ENCODE peak calls at places on chromosomes 13 and 19, in five cellular contexts. One of them, this sample, is unnamed.

GRCh38 chr13:60933638-60934037 is 482.0 kb downstream of the PCDH20 start:
- DNase-seq in neural crest cell: no peak
- DNase-seq in IMR-90: no peak
- DNase-seq in left ventricle myocardium inferior: no peak
- DNase-seq in osteocyte: no peak
- DNase-seq in this sample: no peak

GRCh38 chr13:73261739-73262216 is 203.0 kb downstream of the KLF5 start:
- DNase-seq in osteocyte: no peak
- DNase-seq in IMR-90: no peak
- DNase-seq in left ventricle myocardium inferior: no peak
- DNase-seq in neural crest cell: no peak
- DNase-seq in this sample: no peak

GRCh38 chr13:95115525-95115924 is 185.7 kb downstream of the ABCC4 start:
- DNase-seq in IMR-90: no peak
- DNase-seq in osteocyte: no peak
- DNase-seq in left ventricle myocardium inferior: no peak
- DNase-seq in neural crest cell: no peak
- DNase-seq in this sample: no peak

GRCh38 chr19:33471111-33471996 is 50.2 kb downstream of the PEPD start:
- DNase-seq in left ventricle myocardium inferior: no peak
- DNase-seq in neural crest cell: no peak
- DNase-seq in osteocyte: peak; percentile 69
- DNase-seq in IMR-90: no peak
- DNase-seq in this sample: no peak

GRCh38 chr13:25136872-25137623 is 35.0 kb downstream of the AMER2 start:
- DNase-seq in IMR-90: no peak
- DNase-seq in osteocyte: no peak
- DNase-seq in neural crest cell: no peak
- DNase-seq in left ventricle myocardium inferior: no peak
- DNase-seq in this sample: no peak

GRCh38 chr13:59834801-59835200 is 328.9 kb downstream of the DIAPH3 start:
- DNase-seq in left ventricle myocardium inferior: no peak
- DNase-seq in IMR-90: peak; percentile 49
- DNase-seq in neural crest cell: no peak
- DNase-seq in osteocyte: no peak
- DNase-seq in this sample: no peak

GRCh38 chr19:55476100-55476775 is at the start of gene ZNF628:
- DNase-seq in IMR-90: peak; percentile 98
- DNase-seq in neural crest cell: peak; percentile 95
- DNase-seq in left ventricle myocardium inferior: peak; percentile 99
- DNase-seq in osteocyte: peak; percentile 99
- DNase-seq in this sample: peak; percentile 96

GRCh38 chr13:31012285-31013024 is 80.0 kb downstream of the TEX26 start:
- DNase-seq in osteocyte: no peak
- DNase-seq in neural crest cell: no peak
- DNase-seq in left ventricle myocardium inferior: no peak
- DNase-seq in IMR-90: peak; percentile 46
- DNase-seq in this sample: peak; percentile 11

GRCh38 chr19:1944088-1944915 is 3.3 kb downstream of the CSNK1G2 start:
- DNase-seq in IMR-90: no peak
- DNase-seq in left ventricle myocardium inferior: no peak
- DNase-seq in osteocyte: no peak
- DNase-seq in neural crest cell: no peak
- DNase-seq in this sample: no peak

GRCh38 chr19:1433119-1434039 is 4.8 kb upstream of the RPS15 start:
- DNase-seq in left ventricle myocardium inferior: no peak
- DNase-seq in neural crest cell: no peak
- DNase-seq in IMR-90: no peak
- DNase-seq in osteocyte: no peak
- DNase-seq in this sample: no peak

GRCh38 chr13:42612021-42612765 is 38.2 kb downstream of the TNFSF11 start:
- DNase-seq in IMR-90: no peak
- DNase-seq in neural crest cell: no peak
- DNase-seq in left ventricle myocardium inferior: no peak
- DNase-seq in osteocyte: no peak
- DNase-seq in this sample: no peak

GRCh38 chr19:23101241-23101640 is 15.6 kb upstream of the ZNF730 start:
- DNase-seq in IMR-90: no peak
- DNase-seq in left ventricle myocardium inferior: no peak
- DNase-seq in osteocyte: no peak
- DNase-seq in neural crest cell: no peak
- DNase-seq in this sample: no peak

GRCh38 chr13:35255241-35255640 is 221.2 kb downstream of the MAB21L1 start:
- DNase-seq in left ventricle myocardium inferior: no peak
- DNase-seq in IMR-90: no peak
- DNase-seq in neural crest cell: no peak
- DNase-seq in osteocyte: no peak
- DNase-seq in this sample: no peak

GRCh38 chr13:23411220-23411619 is 22.3 kb downstream of the SACS start:
- DNase-seq in left ventricle myocardium inferior: no peak
- DNase-seq in osteocyte: no peak
- DNase-seq in IMR-90: no peak
- DNase-seq in neural crest cell: no peak
- DNase-seq in this sample: no peak

GRCh38 chr13:19981685-19982238 is 23.2 kb downstream of the ZMYM2 start:
- DNase-seq in IMR-90: no peak
- DNase-seq in osteocyte: no peak
- DNase-seq in neural crest cell: no peak
- DNase-seq in left ventricle myocardium inferior: no peak
- DNase-seq in this sample: no peak

GRCh38 chr19:42335374-42335936 is 10.0 kb downstream of the MEGF8 start:
- DNase-seq in osteocyte: no peak
- DNase-seq in neural crest cell: no peak
- DNase-seq in left ventricle myocardium inferior: no peak
- DNase-seq in IMR-90: no peak
- DNase-seq in this sample: no peak

GRCh38 chr19:15240539-15240938 is 8.3 kb upstream of the EPHX3 start:
- DNase-seq in osteocyte: no peak
- DNase-seq in IMR-90: no peak
- DNase-seq in left ventricle myocardium inferior: no peak
- DNase-seq in neural crest cell: no peak
- DNase-seq in this sample: no peak

GRCh38 chr19:29893606-29894284 is 48.3 kb upstream of the URI1 start:
- DNase-seq in left ventricle myocardium inferior: no peak
- DNase-seq in osteocyte: no peak
- DNase-seq in neural crest cell: no peak
- DNase-seq in IMR-90: no peak
- DNase-seq in this sample: no peak

GRCh38 chr13:33263976-33264619 is 21.5 kb downstream of the STARD13 start:
- DNase-seq in osteocyte: no peak
- DNase-seq in left ventricle myocardium inferior: no peak
- DNase-seq in IMR-90: no peak
- DNase-seq in neural crest cell: no peak
- DNase-seq in this sample: no peak

GRCh38 chr13:30978981-30979956 is 46.8 kb downstream of the TEX26 start:
- DNase-seq in left ventricle myocardium inferior: no peak
- DNase-seq in IMR-90: no peak
- DNase-seq in neural crest cell: peak; percentile 48
- DNase-seq in osteocyte: peak; percentile 79
- DNase-seq in this sample: peak; percentile 22

GRCh38 chr13:74662895-74663294 is 528.7 kb upstream of the KLF12 start:
- DNase-seq in left ventricle myocardium inferior: peak; percentile 26
- DNase-seq in osteocyte: no peak
- DNase-seq in neural crest cell: no peak
- DNase-seq in IMR-90: no peak
- DNase-seq in this sample: no peak

GRCh38 chr19:30305346-30306060 is 66.7 kb upstream of the ZNF536 start:
- DNase-seq in IMR-90: no peak
- DNase-seq in left ventricle myocardium inferior: no peak
- DNase-seq in neural crest cell: no peak
- DNase-seq in osteocyte: no peak
- DNase-seq in this sample: no peak

GRCh38 chr13:113357529-113357928 is 6.4 kb downstream of the GRTP1 start:
- DNase-seq in neural crest cell: no peak
- DNase-seq in left ventricle myocardium inferior: no peak
- DNase-seq in IMR-90: peak; percentile 89
- DNase-seq in osteocyte: no peak
- DNase-seq in this sample: no peak

GRCh38 chr19:34540811-34541557 is 59.4 kb downstream of the WTIP start:
- DNase-seq in neural crest cell: no peak
- DNase-seq in left ventricle myocardium inferior: no peak
- DNase-seq in IMR-90: no peak
- DNase-seq in osteocyte: no peak
- DNase-seq in this sample: no peak

GRCh38 chr13:48858523-48858922 is 117.2 kb upstream of the FNDC3A start:
- DNase-seq in osteocyte: no peak
- DNase-seq in left ventricle myocardium inferior: no peak
- DNase-seq in neural crest cell: no peak
- DNase-seq in IMR-90: no peak
- DNase-seq in this sample: no peak

GRCh38 chr13:33904431-33904830 is 86.5 kb downstream of the RFC3 start:
- DNase-seq in neural crest cell: no peak
- DNase-seq in IMR-90: no peak
- DNase-seq in osteocyte: no peak
- DNase-seq in left ventricle myocardium inferior: no peak
- DNase-seq in this sample: no peak

GRCh38 chr19:29188289-29188688 is 24.7 kb downstream of the UQCRFS1 start:
- DNase-seq in left ventricle myocardium inferior: no peak
- DNase-seq in osteocyte: no peak
- DNase-seq in neural crest cell: no peak
- DNase-seq in IMR-90: no peak
- DNase-seq in this sample: no peak

GRCh38 chr19:7928741-7929701 is 3.1 kb upstream of the CTXN1 start:
- DNase-seq in left ventricle myocardium inferior: no peak
- DNase-seq in neural crest cell: peak; percentile 42
- DNase-seq in IMR-90: peak; percentile 88
- DNase-seq in osteocyte: no peak
- DNase-seq in this sample: no peak